ENCODE peak calls at places on chromosomes 5 and 9, in six cellular contexts. L, G, J, R, T and U are unnamed samples.
A peak's percentile ranks its signal among the peaks of the same experiment; 100 is the strongest.

GRCh38 chr5:102527547-102527946 is 28.7 kb upstream of the SLCO6A1 start:
- DNase-seq in R (no peak), T (no peak), G (no peak), J (no peak), L (no peak), U (no peak)

GRCh38 chr5:143138839-143139238 is 264.6 kb downstream of the NR3C1 start:
- DNase-seq in L (no peak), R (no peak), G (no peak), J (no peak), T (no peak), U (no peak)

GRCh38 chr5:15354011-15354410 is 146.0 kb upstream of the FBXL7 start:
- DNase-seq in L (no peak), J (no peak), T (no peak), R (no peak), G (no peak), U (no peak)

GRCh38 chr9:115980502-115980901 is 173.1 kb upstream of the PAPPA start:
- DNase-seq in R (no peak), G (no peak), T (no peak), L (no peak), J (no peak), U (no peak)

GRCh38 chr5:109455598-109456096 is 45.9 kb upstream of the PJA2 start:
- DNase-seq in G (peak; percentile 95), R (no peak), T (peak; percentile 63), J (peak; percentile 74), L (peak; percentile 10), U (no peak)

GRCh38 chr5:135986891-135987401 is 32.2 kb upstream of the LECT2 start:
- DNase-seq in T (no peak), J (no peak), G (no peak), L (no peak), R (no peak), U (no peak)

GRCh38 chr5:16736158-16736994 is 119.6 kb upstream of the RETREG1 start:
- DNase-seq in J (peak; percentile 92), G (peak; percentile 4), L (no peak), T (no peak), R (peak; percentile 92), U (no peak)

GRCh38 chr9:38018964-38019602 is 49.9 kb downstream of the SHB start:
- DNase-seq in J (no peak), L (no peak), T (no peak), G (peak; percentile 76), R (peak; percentile 52), U (no peak)

GRCh38 chr9:121885345-121885901 is 207.7 kb downstream of the TTLL11 start:
- DNase-seq in J (no peak), G (peak; percentile 28), T (no peak), R (no peak), L (no peak), U (no peak)

GRCh38 chr9:136661641-136662325 is 933 bp upstream of the EGFL7 start:
- DNase-seq in L (no peak), T (no peak), G (no peak), R (no peak), J (no peak), U (no peak)

GRCh38 chr5:2752059-2752874 is 790 bp upstream of the IRX2 start:
- DNase-seq in R (peak; percentile 37), G (peak; percentile 29), T (no peak), J (no peak), L (no peak), U (no peak)

GRCh38 chr9:88418715-88419540 is 30.7 kb downstream of the SPIN1 start:
- DNase-seq in T (no peak), J (no peak), R (peak; percentile 10), L (no peak), G (peak; percentile 61), U (no peak)

GRCh38 chr5:31809037-31809910 is 170.3 kb downstream of the PDZD2 start:
- DNase-seq in T (peak; percentile 67), R (peak; percentile 81), G (peak; percentile 77), J (peak; percentile 51), L (peak; percentile 79), U (peak; percentile 41)

GRCh38 chr9:76353280-76353679 is 40.9 kb downstream of the RFK start:
- DNase-seq in R (no peak), L (no peak), T (no peak), J (no peak), G (no peak), U (no peak)

GRCh38 chr5:103034662-103035392 is 85.1 kb downstream of the GIN1 start:
- DNase-seq in T (no peak), R (no peak), L (no peak), G (no peak), J (no peak), U (no peak)

GRCh38 chr5:146521403-146522106 is 5.6 kb upstream of the GPR151 start:
- DNase-seq in J (no peak), T (no peak), G (no peak), R (no peak), L (no peak), U (no peak)

GRCh38 chr9:137294684-137295312 is 7.3 kb downstream of the NRARP start:
- DNase-seq in L (no peak), J (no peak), T (no peak), G (peak; percentile 25), R (peak; percentile 75), U (no peak)

GRCh38 chr9:81906656-81907055 is 21.6 kb upstream of the SPATA31D4 start:
- DNase-seq in G (peak; percentile 12), T (no peak), L (no peak), J (no peak), R (no peak), U (no peak)

GRCh38 chr5:431001-431710 is 11.8 kb upstream of the EXOC3 start:
- DNase-seq in R (peak; percentile 96), L (peak; percentile 81), J (peak; percentile 16), G (no peak), T (peak; percentile 89), U (peak; percentile 8)

GRCh38 chr5:167777746-167778145 is 513.7 kb upstream of the WWC1 start:
- DNase-seq in G (no peak), J (no peak), T (no peak), R (no peak), L (no peak), U (no peak)

GRCh38 chr9:98502976-98503325 is 205.8 kb downstream of the GABBR2 start:
- DNase-seq in R (peak; percentile 77), G (peak; percentile 73), J (peak; percentile 18), L (no peak), T (no peak), U (no peak)

GRCh38 chr5:106154280-106154716 is 1516.4 kb downstream of the EFNA5 start:
- DNase-seq in T (no peak), G (no peak), R (no peak), J (no peak), L (no peak), U (no peak)

GRCh38 chr5:33772276-33772990 is 119.4 kb downstream of the ADAMTS12 start:
- DNase-seq in L (no peak), G (peak; percentile 60), J (no peak), T (no peak), R (no peak), U (no peak)

GRCh38 chr9:116087751-116088194 is 65.8 kb upstream of the PAPPA start:
- DNase-seq in J (no peak), G (no peak), T (no peak), L (no peak), R (no peak), U (no peak)